ENCODE peak calls at places on chromosomes 12 and 14, in ten cellular contexts. E, M, I, K, W, J, X, Q, P and T are unnamed samples.

GRCh38 chr14:75232597-75232996 is 46.0 kb upstream of the FOS start:
- DNase-seq in E (no peak), M (no peak), I (peak; percentile 32), K (no peak), W (no peak), J (peak; percentile 5), X (no peak), Q (no peak), P (no peak), T (no peak)

GRCh38 chr14:101372494-101372813 is 188.8 kb upstream of the DIO3 start:
- DNase-seq in E (no peak), M (no peak), I (no peak), K (no peak), W (no peak), J (no peak), X (no peak), Q (no peak), P (no peak), T (no peak)

GRCh38 chr14:50658203-50658602 is 9.9 kb downstream of the SAV1 start:
- DNase-seq in E (no peak), M (peak; percentile 82), I (no peak), K (no peak), W (peak; percentile 73), J (no peak), X (no peak), Q (no peak), P (peak; percentile 68), T (peak; percentile 65)

GRCh38 chr12:2084553-2085296 is 31.9 kb downstream of the CACNA1C start:
- DNase-seq in E (no peak), M (peak; percentile 58), I (no peak), K (no peak), W (peak; percentile 79), J (no peak), X (no peak), Q (peak; percentile 31), P (peak; percentile 52), T (peak; percentile 77)

GRCh38 chr12:98418357-98419075 is 96.9 kb upstream of the TMPO start:
- DNase-seq in E (peak; percentile 96), M (peak; percentile 96), I (no peak), K (peak; percentile 76), W (peak; percentile 97), J (no peak), X (no peak), Q (peak; percentile 93), P (peak; percentile 78), T (peak; percentile 95)

GRCh38 chr12:76106631-76107030 is 22.1 kb upstream of the NAP1L1 start:
- DNase-seq in E (no peak), M (no peak), I (no peak), K (no peak), W (no peak), J (no peak), X (no peak), Q (peak; percentile 54), P (no peak), T (no peak)

GRCh38 chr12:53231859-53232640 is at the start of gene RARG:
- DNase-seq in E (no peak), M (peak; percentile 35), I (peak; percentile 77), K (peak; percentile 61), W (peak; percentile 78), J (peak; percentile 31), X (no peak), Q (peak; percentile 71), P (peak; percentile 65), T (peak; percentile 43)

GRCh38 chr12:95473440-95473946 is 459 bp upstream of the METAP2 start:
- DNase-seq in E (no peak), M (peak; percentile 38), I (peak; percentile 9), K (peak; percentile 49), W (peak; percentile 54), J (no peak), X (no peak), Q (peak; percentile 31), P (peak; percentile 63), T (peak; percentile 36)